ENCODE peak calls at places on chromosomes 16 and 17, in six cellular contexts. V is neural progenitor cell, D is fibroblast of lung, U is GM23338, Q is IMR-90, E is mammary epithelial cell. R is an unnamed sample.

GRCh38 chr16:9308300-9309209 is 217.1 kb downstream of the HAPSTR1 start:
- DNase-seq in Q (no peak), D (no peak), V (no peak), E (no peak), U (no peak), R (no peak)

GRCh38 chr17:78818932-78819331 is 21.7 kb downstream of the USP36 start:
- DNase-seq in E (no peak), V (no peak), Q (no peak), D (no peak), U (no peak), R (no peak)

GRCh38 chr16:66520406-66521194 is 29.3 kb downstream of the TK2 start:
- DNase-seq in D (no peak), U (no peak), E (no peak), Q (no peak), V (no peak), R (peak)

GRCh38 chr16:52366997-52367396 is 179.9 kb downstream of the TOX3 start:
- DNase-seq in D (no peak), V (no peak), Q (no peak), U (no peak), E (no peak), R (no peak)

GRCh38 chr16:89155184-89155679 is 16.3 kb upstream of the CDH15 start:
- DNase-seq in D (peak), U (no peak), Q (peak), E (no peak), V (no peak), R (peak)

GRCh38 chr16:69301861-69302260 is 9.3 kb upstream of the VPS4A start:
- DNase-seq in E (no peak), U (no peak), D (no peak), Q (no peak), V (no peak), R (no peak)

GRCh38 chr17:76561799-76562268 is 22.0 kb downstream of the PRCD start:
- DNase-seq in E (no peak), D (peak), U (no peak), V (no peak), Q (no peak), R (peak)

GRCh38 chr17:12349297-12349696 is 316.4 kb upstream of the MYOCD start:
- DNase-seq in U (no peak), Q (peak), E (no peak), D (no peak), V (no peak), R (no peak)

GRCh38 chr17:55219939-55220338 is 44.8 kb upstream of the HLF start:
- DNase-seq in U (no peak), V (no peak), D (no peak), Q (no peak), E (no peak), R (no peak)

GRCh38 chr17:17401271-17401781 is 75.5 kb upstream of the MED9 start:
- DNase-seq in Q (no peak), D (peak), V (peak), E (peak), U (peak), R (peak)

GRCh38 chr17:45740553-45741330 is 43.4 kb upstream of the CRHR1 start:
- DNase-seq in E (peak), D (peak), U (peak), Q (peak), V (peak), R (peak)

GRCh38 chr16:54361813-54362212 is 75.2 kb upstream of the IRX3 start:
- DNase-seq in D (no peak), E (no peak), U (peak), Q (no peak), V (peak), R (no peak)

GRCh38 chr16:78252757-78253156 is 153.3 kb downstream of the WWOX start:
- DNase-seq in Q (no peak), E (no peak), U (no peak), V (no peak), D (no peak), R (no peak)

GRCh38 chr17:48259710-48260291 is 152.2 kb downstream of the SNX11 start:
- DNase-seq in Q (peak), E (peak), V (peak), U (peak), D (peak), R (no peak)

GRCh38 chr17:15917439-15918027 is 27.4 kb upstream of the ADORA2B start:
- DNase-seq in U (peak), D (no peak), Q (no peak), E (no peak), V (no peak), R (no peak)

GRCh38 chr17:73290399-73291259 is 21.2 kb downstream of the CDC42EP4 start:
- DNase-seq in E (no peak), U (no peak), D (no peak), V (no peak), Q (no peak), R (no peak)

GRCh38 chr16:48629531-48629930 is 19.6 kb upstream of the N4BP1 start:
- DNase-seq in D (no peak), U (no peak), E (no peak), V (no peak), Q (no peak), R (no peak)

GRCh38 chr16:25018972-25019617 is 3.9 kb upstream of the ARHGAP17 start:
- DNase-seq in E (no peak), Q (no peak), D (no peak), V (no peak), U (no peak), R (no peak)

GRCh38 chr16:73020409-73020884 is 27.5 kb downstream of the ZFHX3 start:
- DNase-seq in V (no peak), U (no peak), Q (peak), E (peak), D (peak), R (peak)

GRCh38 chr17:59406808-59407381 is 75.4 kb downstream of the YPEL2 start:
- DNase-seq in E (no peak), V (no peak), D (peak), Q (peak), U (no peak), R (peak)

DNA sequence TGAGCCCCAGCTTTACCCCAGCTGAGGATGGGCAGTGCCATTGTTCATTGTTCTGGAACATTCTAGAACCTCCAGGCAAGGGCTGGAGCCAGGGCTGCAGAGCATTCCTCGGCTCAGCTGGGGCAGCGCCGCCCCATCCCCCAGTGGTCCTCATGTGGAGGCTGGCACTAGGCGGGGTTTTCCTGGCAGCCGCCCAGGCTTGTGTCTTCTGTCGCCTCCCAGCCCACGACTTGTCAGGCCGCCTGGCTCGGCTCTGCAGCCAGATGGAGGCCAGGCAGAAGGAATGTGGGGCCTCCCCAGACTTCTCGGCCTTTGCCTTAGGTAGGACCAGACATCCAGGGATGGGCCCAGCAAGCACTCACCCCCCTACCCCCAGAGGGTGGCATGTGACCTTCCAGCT is at the start of gene TMEM95:
- DNase-seq in U (no peak), E (peak), V (no peak), Q (no peak), D (no peak), R (peak)
- H3K27ac ChIP-seq in U (no peak), E (peak), V (no peak), Q (peak), D (no peak), R (peak)

GRCh38 chr16:5619314-5619713 is 521.7 kb upstream of the EEF2KMT start:
- DNase-seq in U (no peak), Q (no peak), D (no peak), E (no peak), V (peak), R (no peak)

GRCh38 chr16:5616841-5617240 is 519.2 kb upstream of the EEF2KMT start:
- DNase-seq in Q (no peak), E (no peak), V (no peak), U (no peak), D (no peak), R (no peak)

GRCh38 chr16:5622234-5622884 is 524.8 kb upstream of the EEF2KMT start:
- DNase-seq in V (no peak), U (no peak), D (no peak), E (no peak), Q (no peak), R (no peak)

GRCh38 chr16:5615868-5616642 is 518.5 kb upstream of the EEF2KMT start:
- DNase-seq in D (peak), Q (no peak), V (peak), E (no peak), U (peak), R (no peak)

GRCh38 chr16:5621826-5622225 is 524.2 kb upstream of the EEF2KMT start:
- DNase-seq in U (no peak), V (no peak), Q (no peak), E (no peak), D (no peak), R (no peak)
- H2AFZ ChIP-seq in U (no peak), V (no peak), Q (no peak), E (no peak), D (no peak), R (no peak)

GRCh38 chr16:65314246-65315003 is 192.6 kb upstream of the CDH11 start:
- DNase-seq in U (no peak), Q (peak), E (no peak), D (peak), V (no peak), R (peak)

GRCh38 chr16:65312071-65312470 is 190.2 kb upstream of the CDH11 start:
- DNase-seq in U (no peak), D (peak), E (no peak), V (no peak), Q (peak), R (no peak)

GRCh38 chr16:65315004-65315398 is 193.1 kb upstream of the CDH11 start:
- DNase-seq in E (no peak), V (peak), Q (no peak), D (peak), U (no peak), R (no peak)

GRCh38 chr16:65309294-65309850 is 187.5 kb upstream of the CDH11 start:
- DNase-seq in Q (no peak), D (no peak), V (no peak), U (no peak), E (no peak), R (no peak)

GRCh38 chr16:65312795-65313194 is 190.9 kb upstream of the CDH11 start:
- DNase-seq in Q (peak), E (no peak), V (no peak), U (no peak), D (peak), R (peak)
- TF ChIP-seq CTCF in Q (no peak), E (no peak), V (no peak), U (no peak), D (no peak), R (no peak)

DNA sequence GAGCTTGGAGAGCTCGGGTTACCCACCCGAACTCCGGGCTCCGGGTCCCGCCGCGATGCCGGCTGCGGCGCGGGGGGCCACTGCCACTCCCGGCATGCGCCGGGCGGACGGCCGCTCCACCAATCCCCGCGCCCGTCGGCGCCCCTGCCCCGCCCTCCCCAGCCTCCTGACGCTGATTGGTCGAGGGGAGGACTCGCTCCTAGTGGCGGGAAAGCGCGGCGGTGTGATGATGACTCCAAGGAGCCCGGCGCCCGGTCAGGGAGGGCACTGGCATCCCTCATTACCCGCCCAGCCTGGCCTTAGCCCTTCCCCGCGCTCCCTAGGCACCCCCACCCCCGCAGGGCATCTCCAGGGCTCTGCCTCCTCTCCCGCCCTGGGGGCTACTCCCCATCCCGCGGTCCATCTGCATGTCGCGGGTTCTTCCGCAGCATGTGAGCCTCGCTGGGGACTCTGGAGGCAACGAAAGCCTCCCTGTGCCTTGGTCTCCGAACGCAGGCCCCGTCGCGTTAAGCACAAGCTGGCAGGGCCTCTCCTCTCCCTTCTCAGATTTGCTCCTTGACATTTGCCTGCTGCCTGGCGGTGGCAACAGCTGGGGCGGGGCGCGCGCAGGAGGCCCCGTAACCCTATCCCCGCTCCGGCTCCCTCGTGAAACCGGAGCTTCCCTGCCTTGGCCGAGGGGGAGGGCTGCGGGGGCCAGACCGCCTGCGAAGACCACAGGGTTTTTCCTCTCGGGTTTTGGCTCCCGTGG is 1.7 kb downstream of the ATP2A1 start:
- DNase-seq in E (peak), V (peak), Q (peak), D (peak), U (peak), R (peak)
- H3K27ac ChIP-seq in E (no peak), V (peak), Q (peak), D (no peak), U (peak), R (peak)

DNA sequence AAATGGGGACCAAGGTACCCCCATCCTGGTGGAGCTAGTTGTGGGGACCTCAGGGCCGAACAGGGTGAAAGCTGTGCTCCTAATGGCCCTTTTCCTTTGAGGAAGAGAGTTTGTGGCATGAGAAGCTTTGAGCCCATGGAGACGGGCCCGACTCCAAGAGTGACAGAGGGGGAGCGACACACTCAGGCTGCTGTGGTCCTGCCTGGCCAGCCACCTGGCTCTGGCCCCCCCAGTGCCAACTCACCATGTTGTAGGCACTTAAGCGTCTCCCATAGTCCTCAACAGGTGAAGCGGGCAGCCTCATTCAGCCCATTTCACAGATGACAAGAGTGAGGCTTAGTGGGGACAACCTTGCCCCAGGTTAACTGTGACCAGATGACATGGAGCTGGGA is 1.6 kb downstream of the IL21R start:
- DNase-seq in V (no peak), U (no peak), Q (no peak), E (no peak), D (no peak), R (no peak)
- H2AFZ ChIP-seq in V (no peak), U (no peak), Q (no peak), E (no peak), D (no peak), R (no peak)

GRCh38 chr17:28908640-28909098 is 5.8 kb upstream of the DHRS13 start:
- DNase-seq in Q (peak), E (peak), D (peak), U (no peak), V (no peak), R (peak)

GRCh38 chr17:28912938-28913333 is 10.1 kb upstream of the DHRS13 start:
- DNase-seq in D (no peak), E (no peak), U (no peak), V (no peak), Q (no peak), R (no peak)

GRCh38 chr17:28911411-28912045 is 8.6 kb upstream of the DHRS13 start:
- DNase-seq in E (no peak), Q (no peak), U (no peak), D (peak), V (no peak), R (no peak)

GRCh38 chr17:28910534-28910933 is 7.7 kb upstream of the DHRS13 start:
- DNase-seq in V (no peak), E (no peak), Q (no peak), D (no peak), U (no peak), R (no peak)

DNA sequence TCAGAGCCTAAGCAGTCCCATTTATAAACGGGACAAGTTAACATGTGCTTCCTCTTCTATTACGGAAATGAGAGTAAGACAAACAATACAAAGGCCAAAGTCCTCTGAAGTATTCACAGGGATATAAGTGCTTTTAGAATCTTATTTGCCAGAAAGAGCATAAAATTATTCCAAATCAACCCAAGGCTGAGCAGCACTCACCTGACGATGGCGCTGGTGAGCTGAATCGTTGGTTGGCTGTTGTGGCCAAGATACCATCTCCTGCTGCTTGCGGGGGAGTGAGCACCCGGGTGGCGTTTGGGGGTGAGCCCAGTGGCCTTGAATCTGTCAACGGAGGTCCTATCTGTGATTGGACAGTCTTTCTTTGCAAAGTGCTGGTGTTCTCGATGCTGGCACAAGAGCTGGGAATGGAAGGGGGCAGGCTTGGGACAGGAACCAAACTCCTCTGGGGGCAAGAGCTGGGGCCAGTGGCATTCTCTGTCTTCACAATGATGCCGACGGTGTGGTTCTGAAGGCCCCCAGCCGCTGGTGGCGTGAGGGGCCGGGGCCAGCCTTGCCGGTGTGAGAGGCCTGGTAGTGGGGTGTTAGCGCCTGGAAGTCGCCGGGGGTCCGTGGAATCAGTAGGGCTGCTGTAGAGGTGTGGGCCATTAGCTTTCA is 9.5 kb upstream of the DHRS13 start:
- DNase-seq in E (no peak), Q (no peak), U (peak), V (no peak), D (no peak), R (no peak)
- TF ChIP-seq CTCF in E (peak), Q (peak), U (peak), V (peak), D (no peak), R (peak)

GRCh38 chr17:35084987-35085386 is 21.5 kb upstream of the RFFL start:
- DNase-seq in Q (peak), E (peak), D (peak), V (no peak), U (no peak), R (no peak)
- H3K27ac ChIP-seq in Q (no peak), E (peak), D (no peak), V (no peak), U (peak), R (no peak)

GRCh38 chr17:74457146-74457819 is 9.2 kb upstream of the CD300A start:
- DNase-seq in V (peak), U (peak), D (peak), Q (peak), E (peak), R (peak)
- H2AFZ ChIP-seq in V (peak), U (peak), D (no peak), Q (no peak), E (peak), R (peak)

R was measured in osteoblast.